ENCODE peak calls at places on chromosomes 3 and 15, in nine cellular contexts. K, G, H, T, C, U, E, J and N are unnamed samples.

GRCh38 chr3:9676780-9677179 is 26.9 kb upstream of the CPNE9 start:
- DNase-seq in K (no peak), J (no peak), E (no peak), G (no peak), C (no peak), T (no peak), U (no peak), H (no peak), N (no peak)

GRCh38 chr3:171732741-171733140 is 77.5 kb downstream of the PLD1 start:
- DNase-seq in G (no peak), E (no peak), J (no peak), H (no peak), K (no peak), T (no peak), C (no peak), U (no peak), N (no peak)

GRCh38 chr15:88690331-88690730 is 51.5 kb downstream of the ISG20 start:
- DNase-seq in H (no peak), T (no peak), G (no peak), J (no peak), C (no peak), K (no peak), U (no peak), E (no peak), N (no peak)

GRCh38 chr15:80932989-80933388 is 56.6 kb downstream of the MESD start:
- DNase-seq in C (no peak), U (no peak), T (no peak), K (peak; percentile 56), J (no peak), E (no peak), G (no peak), H (peak; percentile 14), N (peak; percentile 29)

GRCh38 chr3:115788921-115789470 is 165.7 kb downstream of the GAP43 start:
- DNase-seq in H (peak; percentile 76), E (no peak), J (no peak), U (no peak), G (no peak), K (no peak), C (no peak), T (no peak), N (no peak)

GRCh38 chr3:9501226-9501625 is 52.4 kb downstream of the LHFPL4 start:
- DNase-seq in C (no peak), J (no peak), E (no peak), H (no peak), G (no peak), K (no peak), T (no peak), U (no peak), N (no peak)

GRCh38 chr3:47882338-47882737 is 79.4 kb downstream of the DHX30 start:
- DNase-seq in H (no peak), J (no peak), E (peak; percentile 28), T (no peak), C (no peak), K (no peak), G (no peak), U (no peak), N (no peak)

GRCh38 chr15:27454281-27455060 is 483.5 kb downstream of the GABRG3 start:
- DNase-seq in E (no peak), K (no peak), G (no peak), U (no peak), T (no peak), J (no peak), H (peak; percentile 28), C (no peak), N (no peak)

GRCh38 chr15:23518104-23518503 is 47.4 kb upstream of the MKRN3 start:
- DNase-seq in J (no peak), H (no peak), K (no peak), U (no peak), G (no peak), T (no peak), C (no peak), E (no peak), N (no peak)